ENCODE peak calls at places on chromosomes 12 and 14, in five cellular contexts. B is mucosa of descending colon; H is T1000; N is CD4-positive, CD25-positive, alpha-beta regulatory T cell; A is osteocyte. E is an unnamed sample.

GRCh38 chr14:104108570-104109060 is 23.1 kb downstream of the ASPG start:
- DNase-seq in B (peak; percentile 49), H (no peak), N (no peak), A (no peak), E (peak; percentile 68)

GRCh38 chr14:74686324-74686723 is 26.6 kb downstream of the AREL1 start:
- DNase-seq in B (no peak), H (no peak), N (no peak), A (no peak), E (no peak)

GRCh38 chr14:48584031-48584430 is 908.6 kb upstream of the MDGA2 start:
- DNase-seq in B (no peak), H (peak; percentile 4), N (no peak), A (no peak), E (no peak)

GRCh38 chr14:71702799-71703198 is 229.4 kb upstream of the RGS6 start:
- DNase-seq in B (no peak), H (no peak), N (no peak), A (no peak), E (no peak)

GRCh38 chr14:93099187-93099586 is 16.5 kb downstream of the ITPK1 start:
- DNase-seq in B (no peak), H (no peak), N (no peak), A (no peak), E (no peak)

GRCh38 chr14:52112336-52113018 is 43.6 kb upstream of the NID2 start:
- DNase-seq in B (no peak), H (peak; percentile 39), N (no peak), A (no peak), E (no peak)

GRCh38 chr14:61586539-61587396 is 108.5 kb upstream of the HIF1A start:
- DNase-seq in B (no peak), H (no peak), N (no peak), A (no peak), E (no peak)

GRCh38 chr14:95850429-95850828 is 26.2 kb upstream of the TUNAR start:
- DNase-seq in B (no peak), H (no peak), N (no peak), A (no peak), E (no peak)

GRCh38 chr14:77707355-77707723 is 484 bp downstream of the ALKBH1 start:
- DNase-seq in B (no peak), H (no peak), N (no peak), A (peak; percentile 54), E (no peak)

GRCh38 chr14:92280554-92281262 is 42.3 kb upstream of the SLC24A4 start:
- DNase-seq in B (no peak), H (no peak), N (no peak), A (no peak), E (no peak)

GRCh38 chr12:62278022-62278421 is 17.8 kb downstream of the USP15 start:
- DNase-seq in B (no peak), H (no peak), N (no peak), A (no peak), E (no peak)

GRCh38 chr12:52032431-52032796 is 18.8 kb upstream of the NR4A1 start:
- DNase-seq in B (no peak), H (peak; percentile 98), N (no peak), A (no peak), E (no peak)

GRCh38 chr12:78885466-78885865 is 20.9 kb downstream of the SYT1 start:
- DNase-seq in B (no peak), H (no peak), N (no peak), A (no peak), E (no peak)

GRCh38 chr12:80648866-80649265 is 58.6 kb upstream of the MYF6 start:
- DNase-seq in B (no peak), H (no peak), N (no peak), A (no peak), E (no peak)